ENCODE peak calls at places on chromosomes 5 and 9, in eight cellular contexts. One of them, this sample, is unnamed.

GRCh38 chr5:39202594-39203290 is 16.6 kb downstream of the FYB1 start:
- DNase-seq in PC-3: no peak
- DNase-seq in OCI-LY7: no peak
- DNase-seq in brain microvascular endothelial cell: no peak
- DNase-seq in lower lobe of right lung: no peak
- DNase-seq in PC-9: no peak
- DNase-seq in aorta: no peak
- DNase-seq in breast epithelium: no peak
- DNase-seq in this sample: no peak

GRCh38 chr9:6788175-6789016 is 30.6 kb downstream of the KDM4C start:
- DNase-seq in PC-3: peak; percentile 76
- DNase-seq in lower lobe of right lung: no peak
- DNase-seq in breast epithelium: no peak
- DNase-seq in OCI-LY7: no peak
- DNase-seq in PC-9: no peak
- DNase-seq in aorta: no peak
- DNase-seq in brain microvascular endothelial cell: peak; percentile 36
- DNase-seq in this sample: no peak

GRCh38 chr5:139664727-139665351 is 16.7 kb downstream of the CXXC5 start:
- DNase-seq in PC-3: no peak
- DNase-seq in brain microvascular endothelial cell: no peak
- DNase-seq in breast epithelium: no peak
- DNase-seq in aorta: no peak
- DNase-seq in OCI-LY7: no peak
- DNase-seq in PC-9: no peak
- DNase-seq in lower lobe of right lung: no peak
- DNase-seq in this sample: no peak

GRCh38 chr9:97307500-97308163 is at the start of gene CCDC180:
- DNase-seq in aorta: no peak
- DNase-seq in PC-9: no peak
- DNase-seq in OCI-LY7: no peak
- DNase-seq in breast epithelium: no peak
- DNase-seq in brain microvascular endothelial cell: peak; percentile 4
- DNase-seq in PC-3: no peak
- DNase-seq in lower lobe of right lung: no peak
- DNase-seq in this sample: peak; percentile 66

GRCh38 chr9:75228893-75229292 is 140.6 kb downstream of the OSTF1 start:
- DNase-seq in aorta: no peak
- DNase-seq in brain microvascular endothelial cell: no peak
- DNase-seq in lower lobe of right lung: no peak
- DNase-seq in OCI-LY7: no peak
- DNase-seq in breast epithelium: no peak
- DNase-seq in PC-3: no peak
- DNase-seq in PC-9: peak; percentile 77
- DNase-seq in this sample: no peak

GRCh38 chr9:17322882-17323864 is 188.3 kb downstream of the CNTLN start:
- DNase-seq in aorta: no peak
- DNase-seq in PC-9: no peak
- DNase-seq in OCI-LY7: no peak
- DNase-seq in lower lobe of right lung: no peak
- DNase-seq in brain microvascular endothelial cell: no peak
- DNase-seq in breast epithelium: no peak
- DNase-seq in PC-3: no peak
- DNase-seq in this sample: no peak

GRCh38 chr5:78804995-78805394 is 156.4 kb upstream of the LHFPL2 start:
- DNase-seq in aorta: no peak
- DNase-seq in PC-9: no peak
- DNase-seq in PC-3: no peak
- DNase-seq in breast epithelium: no peak
- DNase-seq in OCI-LY7: no peak
- DNase-seq in lower lobe of right lung: no peak
- DNase-seq in brain microvascular endothelial cell: no peak
- DNase-seq in this sample: no peak

GRCh38 chr9:89461302-89461701 is 36.6 kb downstream of the SEMA4D start:
- DNase-seq in PC-3: peak; percentile 40
- DNase-seq in brain microvascular endothelial cell: peak; percentile 79
- DNase-seq in OCI-LY7: no peak
- DNase-seq in aorta: peak; percentile 64
- DNase-seq in lower lobe of right lung: no peak
- DNase-seq in breast epithelium: no peak
- DNase-seq in PC-9: no peak
- DNase-seq in this sample: no peak

GRCh38 chr5:23352437-23352836 is 155.0 kb upstream of the PRDM9 start:
- DNase-seq in brain microvascular endothelial cell: no peak
- DNase-seq in PC-3: peak; percentile 81
- DNase-seq in breast epithelium: no peak
- DNase-seq in OCI-LY7: no peak
- DNase-seq in aorta: no peak
- DNase-seq in PC-9: no peak
- DNase-seq in lower lobe of right lung: no peak
- DNase-seq in this sample: no peak

GRCh38 chr9:114484854-114485443 is 20.3 kb downstream of the WHRN start:
- DNase-seq in brain microvascular endothelial cell: peak; percentile 63
- DNase-seq in PC-3: peak; percentile 57
- DNase-seq in breast epithelium: no peak
- DNase-seq in aorta: no peak
- DNase-seq in OCI-LY7: no peak
- DNase-seq in PC-9: peak; percentile 90
- DNase-seq in lower lobe of right lung: no peak
- DNase-seq in this sample: no peak

GRCh38 chr9:100372648-100373047 is 19.9 kb upstream of the TEX10 start:
- DNase-seq in brain microvascular endothelial cell: no peak
- DNase-seq in breast epithelium: no peak
- DNase-seq in PC-9: no peak
- DNase-seq in PC-3: no peak
- DNase-seq in OCI-LY7: no peak
- DNase-seq in aorta: no peak
- DNase-seq in lower lobe of right lung: no peak
- DNase-seq in this sample: no peak
- H3K27ac ChIP-seq in brain microvascular endothelial cell: no peak overlapping the region
- H3K27ac ChIP-seq in breast epithelium: no peak overlapping the region
- H3K27ac ChIP-seq in PC-9: no peak overlapping the region
- H3K27ac ChIP-seq in PC-3: no peak overlapping the region
- H3K27ac ChIP-seq in OCI-LY7: no peak overlapping the region
- H3K27ac ChIP-seq in aorta: no peak overlapping the region
- H3K27ac ChIP-seq in lower lobe of right lung: no peak overlapping the region
- H3K27ac ChIP-seq in this sample: no peak overlapping the region

GRCh38 chr9:5587024-5587423 is 41.9 kb upstream of the RIC1 start:
- DNase-seq in lower lobe of right lung: no peak
- DNase-seq in OCI-LY7: no peak
- DNase-seq in brain microvascular endothelial cell: peak; percentile 78
- DNase-seq in aorta: no peak
- DNase-seq in PC-3: peak; percentile 84
- DNase-seq in PC-9: peak; percentile 59
- DNase-seq in breast epithelium: no peak
- DNase-seq in this sample: no peak

GRCh38 chr9:5592231-5592630 is 36.7 kb upstream of the RIC1 start:
- DNase-seq in PC-9: no peak
- DNase-seq in lower lobe of right lung: no peak
- DNase-seq in breast epithelium: no peak
- DNase-seq in PC-3: no peak
- DNase-seq in OCI-LY7: no peak
- DNase-seq in brain microvascular endothelial cell: no peak
- DNase-seq in aorta: no peak
- DNase-seq in this sample: no peak

GRCh38 chr9:5580650-5581049 is 48.3 kb upstream of the RIC1 start:
- DNase-seq in breast epithelium: no peak
- DNase-seq in lower lobe of right lung: no peak
- DNase-seq in PC-3: no peak
- DNase-seq in OCI-LY7: no peak
- DNase-seq in aorta: no peak
- DNase-seq in brain microvascular endothelial cell: peak; percentile 10
- DNase-seq in PC-9: no peak
- DNase-seq in this sample: no peak

GRCh38 chr9:5582835-5583195 is 46.1 kb upstream of the RIC1 start:
- DNase-seq in lower lobe of right lung: no peak
- DNase-seq in PC-9: no peak
- DNase-seq in PC-3: no peak
- DNase-seq in breast epithelium: no peak
- DNase-seq in OCI-LY7: peak; percentile 63
- DNase-seq in aorta: no peak
- DNase-seq in brain microvascular endothelial cell: peak; percentile 44
- DNase-seq in this sample: peak; percentile 61

DNA sequence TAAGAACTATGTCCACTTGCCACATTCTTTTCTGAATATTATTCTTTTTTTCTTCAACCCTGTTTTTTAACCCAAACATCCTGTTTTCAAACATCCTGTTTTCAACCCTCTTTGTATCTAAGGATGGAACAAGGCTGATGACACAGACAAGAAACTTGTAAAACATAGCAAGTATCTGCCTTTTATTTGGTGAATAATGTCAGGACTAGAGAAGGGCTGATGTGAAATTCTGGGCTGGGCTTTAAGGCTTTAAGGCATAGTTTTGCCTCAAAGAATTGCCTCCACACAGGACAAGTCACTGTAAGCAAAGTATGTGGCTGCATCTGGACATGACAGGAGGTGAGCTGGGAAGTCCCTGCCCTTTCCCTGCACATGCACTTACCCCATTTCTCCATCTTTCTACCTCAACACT is 42.5 kb upstream of the RIC1 start:
- DNase-seq in breast epithelium: no peak
- DNase-seq in lower lobe of right lung: no peak
- DNase-seq in PC-9: no peak
- DNase-seq in aorta: no peak
- DNase-seq in brain microvascular endothelial cell: peak; percentile 11
- DNase-seq in OCI-LY7: peak; percentile 49
- DNase-seq in PC-3: no peak
- DNase-seq in this sample: no peak
- H3K27ac ChIP-seq in breast epithelium: no peak overlapping the region
- H3K27ac ChIP-seq in lower lobe of right lung: no peak overlapping the region
- H3K27ac ChIP-seq in PC-9: no peak overlapping the region
- H3K27ac ChIP-seq in aorta: no peak overlapping the region
- H3K27ac ChIP-seq in brain microvascular endothelial cell: peak overlapping the region; percentile 34
- H3K27ac ChIP-seq in OCI-LY7: peak overlapping the region; percentile 48
- H3K27ac ChIP-seq in PC-3: peak overlapping the region; percentile 7
- H3K27ac ChIP-seq in this sample: no peak overlapping the region

GRCh38 chr9:134216449-134216951 is 52.1 kb upstream of the RNU6ATAC start:
- DNase-seq in PC-9: no peak
- DNase-seq in brain microvascular endothelial cell: no peak
- DNase-seq in PC-3: no peak
- DNase-seq in aorta: peak; percentile 50
- DNase-seq in lower lobe of right lung: peak; percentile 25
- DNase-seq in OCI-LY7: no peak
- DNase-seq in breast epithelium: no peak
- DNase-seq in this sample: no peak

GRCh38 chr9:134214766-134215394 is 50.5 kb upstream of the RNU6ATAC start:
- DNase-seq in brain microvascular endothelial cell: no peak
- DNase-seq in PC-9: no peak
- DNase-seq in PC-3: no peak
- DNase-seq in OCI-LY7: no peak
- DNase-seq in breast epithelium: no peak
- DNase-seq in aorta: peak; percentile 72
- DNase-seq in lower lobe of right lung: peak; percentile 45
- DNase-seq in this sample: no peak

GRCh38 chr9:134216961-134217360 is 52.6 kb upstream of the RNU6ATAC start:
- DNase-seq in lower lobe of right lung: no peak
- DNase-seq in PC-9: no peak
- DNase-seq in aorta: peak; percentile 47
- DNase-seq in PC-3: no peak
- DNase-seq in brain microvascular endothelial cell: no peak
- DNase-seq in OCI-LY7: no peak
- DNase-seq in breast epithelium: no peak
- DNase-seq in this sample: no peak

GRCh38 chr9:134215395-134215708 is 51.0 kb upstream of the RNU6ATAC start:
- DNase-seq in lower lobe of right lung: no peak
- DNase-seq in brain microvascular endothelial cell: no peak
- DNase-seq in PC-9: no peak
- DNase-seq in aorta: no peak
- DNase-seq in PC-3: no peak
- DNase-seq in OCI-LY7: no peak
- DNase-seq in breast epithelium: no peak
- DNase-seq in this sample: no peak

DNA sequence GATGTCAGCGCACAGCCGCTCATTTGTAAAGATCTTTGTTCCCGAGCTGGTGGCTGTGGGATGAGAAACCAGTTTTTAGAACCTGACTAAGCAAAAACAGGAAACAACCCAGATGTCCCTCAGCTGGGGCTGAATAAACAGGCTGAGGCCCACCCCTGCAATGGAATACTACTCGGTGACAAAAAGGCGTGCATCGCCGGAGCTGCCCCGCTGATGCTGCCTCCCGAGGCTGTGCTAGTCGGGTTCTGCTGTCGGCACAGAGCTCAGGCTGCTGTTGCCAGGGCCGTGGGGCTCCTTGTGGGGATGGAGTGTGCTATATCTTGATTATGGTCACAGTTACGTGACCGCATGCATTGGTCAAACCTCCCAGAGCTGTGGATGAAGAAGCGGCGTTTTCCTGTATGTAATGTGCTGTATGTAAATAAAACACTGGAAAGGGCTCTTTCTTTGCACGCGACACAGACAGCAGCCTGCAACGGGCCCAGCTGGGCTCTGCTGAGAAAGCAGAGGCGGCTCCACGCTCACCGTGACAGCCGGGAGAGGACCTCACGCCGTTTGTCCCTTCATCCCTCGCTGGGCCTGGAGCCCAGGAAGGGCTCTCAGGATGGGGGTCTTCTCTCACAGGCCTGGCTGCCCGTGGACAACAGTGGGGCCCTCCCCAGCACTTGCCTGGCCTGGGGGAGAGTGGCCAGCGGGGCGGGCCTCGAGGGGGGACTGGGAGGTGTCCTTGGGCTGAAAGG is 51.5 kb upstream of the RNU6ATAC start:
- DNase-seq in lower lobe of right lung: peak; percentile 47
- DNase-seq in brain microvascular endothelial cell: peak; percentile 41
- DNase-seq in aorta: peak; percentile 71
- DNase-seq in OCI-LY7: peak; percentile 63
- DNase-seq in PC-3: no peak
- DNase-seq in breast epithelium: no peak
- DNase-seq in PC-9: no peak
- DNase-seq in this sample: no peak
- H3K27ac ChIP-seq in lower lobe of right lung: peak overlapping the region; percentile 67
- H3K27ac ChIP-seq in brain microvascular endothelial cell: no peak overlapping the region
- H3K27ac ChIP-seq in aorta: no peak overlapping the region
- H3K27ac ChIP-seq in OCI-LY7: peak overlapping the region; percentile 32
- H3K27ac ChIP-seq in PC-3: no peak overlapping the region
- H3K27ac ChIP-seq in breast epithelium: peak overlapping the region; percentile 80
- H3K27ac ChIP-seq in PC-9: no peak overlapping the region
- H3K27ac ChIP-seq in this sample: peak overlapping the region; percentile 68

DNA sequence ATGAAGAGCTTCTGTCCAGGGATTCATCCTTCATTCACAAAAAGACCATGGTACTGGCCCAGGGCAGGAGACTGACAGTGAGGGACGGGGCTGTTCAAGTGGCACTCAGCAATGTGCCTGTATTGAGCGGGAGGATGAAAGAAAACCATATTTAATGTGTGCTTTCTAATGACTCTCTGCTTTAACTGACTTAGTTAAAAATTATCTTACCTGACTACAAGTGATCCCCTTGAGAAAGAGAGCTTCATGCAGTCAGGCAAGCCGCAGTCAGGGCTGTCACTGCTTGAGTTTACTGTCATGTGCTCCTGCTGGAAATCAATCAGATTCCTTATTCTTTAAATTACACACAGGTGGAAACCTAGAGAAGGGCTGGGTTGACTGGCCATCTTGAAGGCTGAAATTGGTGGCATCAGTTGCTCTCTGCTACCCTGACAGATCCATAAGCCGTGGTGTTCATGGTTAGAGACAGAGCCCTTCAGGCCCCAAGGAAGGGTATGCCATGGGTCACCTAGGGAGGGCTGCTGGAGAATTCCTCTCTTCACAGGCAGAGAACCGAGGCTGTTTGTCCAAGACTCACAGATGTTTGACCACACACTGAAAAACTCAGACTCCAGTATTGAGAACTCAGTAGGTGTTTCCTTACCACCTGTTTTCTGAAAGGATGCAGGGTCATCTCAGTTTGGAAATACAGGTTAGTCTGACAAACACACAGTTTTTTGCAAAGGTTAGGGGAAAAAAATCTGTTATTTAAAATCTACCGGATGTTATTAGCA is 70.9 kb downstream of the TRIO start:
- DNase-seq in PC-3: no peak
- DNase-seq in OCI-LY7: peak; percentile 67
- DNase-seq in brain microvascular endothelial cell: no peak
- DNase-seq in breast epithelium: no peak
- DNase-seq in aorta: no peak
- DNase-seq in PC-9: no peak
- DNase-seq in lower lobe of right lung: no peak
- DNase-seq in this sample: no peak
- H3K27ac ChIP-seq in PC-3: no peak overlapping the region
- H3K27ac ChIP-seq in OCI-LY7: peak overlapping the region; percentile 97
- H3K27ac ChIP-seq in brain microvascular endothelial cell: no peak overlapping the region
- H3K27ac ChIP-seq in breast epithelium: no peak overlapping the region
- H3K27ac ChIP-seq in aorta: no peak overlapping the region
- H3K27ac ChIP-seq in PC-9: no peak overlapping the region
- H3K27ac ChIP-seq in lower lobe of right lung: peak overlapping the region; percentile 51
- H3K27ac ChIP-seq in this sample: no peak overlapping the region

This sample was measured in right atrium auricular region.